ENCODE peak calls at places on chromosomes 7 and 10, in five cellular contexts. Y, U, T, I and R are unnamed samples.

GRCh38 chr10:38127812-38128211 is 33.7 kb downstream of the ZNF37A start:
- DNase-seq in U (no peak), Y (no peak), T (peak; percentile 46), I (no peak), R (no peak)

GRCh38 chr7:26549281-26549943 is 257.8 kb downstream of the SNX10 start:
- DNase-seq in I (no peak), T (no peak), U (no peak), Y (no peak), R (no peak)

GRCh38 chr7:64876792-64877713 is 26.0 kb upstream of the ZNF273 start:
- DNase-seq in U (peak; percentile 27), I (no peak), Y (peak; percentile 70), T (no peak), R (peak; percentile 80)

GRCh38 chr10:6416892-6417512 is 163.1 kb downstream of the PRKCQ start:
- DNase-seq in T (peak; percentile 57), Y (peak; percentile 58), U (no peak), I (peak; percentile 71), R (peak; percentile 88)

GRCh38 chr7:115230882-115231508 is 309.1 kb downstream of the MDFIC start:
- DNase-seq in U (no peak), T (peak; percentile 96), Y (no peak), I (peak; percentile 95), R (peak; percentile 88)

GRCh38 chr7:44096326-44096881 is 7.7 kb upstream of the AEBP1 start:
- DNase-seq in I (no peak), T (no peak), U (no peak), Y (no peak), R (no peak)

GRCh38 chr7:151745090-151745638 is 131.8 kb downstream of the PRKAG2 start:
- DNase-seq in T (peak; percentile 89), U (no peak), I (peak; percentile 91), Y (no peak), R (no peak)

GRCh38 chr7:127252380-127252718 is 392 bp downstream of the GRM8 start:
- DNase-seq in Y (peak; percentile 21), T (no peak), U (no peak), I (peak; percentile 2), R (no peak)

DNA sequence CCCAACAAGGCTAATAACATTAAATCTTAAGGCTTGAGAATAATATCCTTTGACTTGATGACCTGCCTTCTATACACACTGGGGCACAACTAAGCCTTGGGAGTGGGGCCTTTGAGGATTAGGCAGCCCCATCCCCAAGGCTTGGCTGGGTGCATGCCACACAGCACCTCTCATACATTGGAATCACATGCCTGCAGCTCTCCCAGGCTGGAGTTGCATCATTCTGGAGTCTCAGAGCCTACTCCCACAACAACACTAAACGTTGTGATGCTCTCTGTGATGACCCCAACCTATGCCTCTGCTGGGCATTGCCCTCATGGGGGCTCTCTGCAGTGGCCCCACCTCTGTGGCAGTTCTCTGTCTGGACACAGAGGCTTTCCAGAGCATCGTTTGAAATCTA is 31.9 kb upstream of the SGCE start:
- DNase-seq in T (peak; percentile 39), U (no peak), I (peak; percentile 55), Y (no peak), R (peak; percentile 19)
- H3K18ac ChIP-seq in T (no peak overlapping the region), U (no peak overlapping the region), I (peak overlapping the region; percentile 55), Y (peak overlapping the region; percentile 2), R (no peak overlapping the region)

DNA sequence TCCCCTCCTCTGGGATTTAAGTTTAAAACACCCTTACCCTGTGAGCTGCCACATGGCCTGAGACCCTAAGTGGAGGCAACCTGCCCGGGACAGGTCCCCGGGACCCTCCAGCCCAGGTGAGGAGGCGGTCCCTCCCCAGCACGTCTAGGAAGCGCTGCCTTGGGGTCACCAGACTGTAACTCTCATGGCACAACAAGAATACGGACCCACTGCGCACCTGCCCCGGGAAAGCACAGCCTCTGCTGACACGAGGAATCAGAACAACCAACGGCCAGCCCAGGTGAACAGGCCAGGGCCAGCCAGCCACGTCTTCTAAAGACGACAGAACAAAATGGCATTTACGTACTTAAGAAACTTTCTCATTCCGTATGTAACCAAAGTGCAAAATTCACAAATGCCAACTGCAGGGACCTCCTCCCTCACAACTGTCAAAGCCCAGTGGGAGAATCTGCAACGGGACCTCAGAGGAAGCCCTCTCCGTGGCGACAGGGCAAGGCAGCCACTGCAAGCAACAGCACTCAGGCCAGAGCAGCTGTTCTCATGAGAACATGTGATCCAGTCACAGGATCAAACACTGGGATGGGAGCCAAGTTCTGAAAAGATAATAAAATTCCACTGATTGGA is 208.4 kb downstream of the DIP2C start:
- DNase-seq in T (peak; percentile 57), U (peak; percentile 11), I (peak; percentile 53), Y (no peak), R (no peak)
- H3K18ac ChIP-seq in T (no peak overlapping the region), U (no peak overlapping the region), I (no peak overlapping the region), Y (no peak overlapping the region), R (no peak overlapping the region)

DNA sequence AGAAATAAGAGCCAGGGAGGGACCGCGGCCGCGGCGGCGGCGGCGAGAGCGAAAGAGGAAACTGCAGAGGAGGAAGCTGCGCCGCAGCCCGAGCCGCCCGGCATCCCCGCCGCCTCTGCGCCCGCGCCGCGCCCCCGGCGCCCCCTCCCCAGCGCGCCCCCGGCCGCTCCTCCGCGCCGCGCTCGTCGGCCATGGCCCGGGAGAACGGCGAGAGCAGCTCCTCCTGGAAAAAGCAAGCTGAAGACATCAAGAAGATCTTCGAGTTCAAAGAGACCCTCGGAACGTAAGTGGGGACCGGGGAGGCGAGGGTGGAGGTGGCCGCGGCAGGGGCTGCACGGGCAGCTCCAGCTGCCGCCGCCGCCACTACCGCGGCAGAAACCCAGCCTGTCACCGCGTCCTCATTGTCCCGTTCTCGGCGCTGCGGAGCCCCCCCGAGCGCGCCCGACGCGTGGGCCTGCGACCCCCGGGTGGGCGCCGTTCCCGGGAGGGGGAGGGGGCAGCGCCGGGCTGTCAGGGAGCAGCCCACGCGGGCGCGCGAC is 350 bp downstream of the CAMK1D start:
- DNase-seq in T (no peak), I (no peak), Y (no peak), U (no peak), R (no peak)
- H3K18ac ChIP-seq in T (no peak overlapping the region), I (peak overlapping the region; percentile 96), Y (peak overlapping the region; percentile 97), U (no peak overlapping the region), R (peak overlapping the region; percentile 98)

GRCh38 chr7:30983914-30984247 is 20.1 kb downstream of the GHRHR start:
- DNase-seq in Y (no peak), T (no peak), I (no peak), U (no peak), R (no peak)
- H3K18ac ChIP-seq in Y (no peak overlapping the region), T (no peak overlapping the region), I (no peak overlapping the region), U (no peak overlapping the region), R (no peak overlapping the region)

GRCh38 chr10:3807221-3807927 is 22.4 kb upstream of the KLF6 start:
- DNase-seq in Y (no peak), U (no peak), I (peak; percentile 71), T (no peak), R (no peak)
- H3K18ac ChIP-seq in Y (peak overlapping the region; percentile 21), U (no peak overlapping the region), I (peak overlapping the region; percentile 86), T (peak overlapping the region; percentile 46), R (peak overlapping the region; percentile 2)

DNA sequence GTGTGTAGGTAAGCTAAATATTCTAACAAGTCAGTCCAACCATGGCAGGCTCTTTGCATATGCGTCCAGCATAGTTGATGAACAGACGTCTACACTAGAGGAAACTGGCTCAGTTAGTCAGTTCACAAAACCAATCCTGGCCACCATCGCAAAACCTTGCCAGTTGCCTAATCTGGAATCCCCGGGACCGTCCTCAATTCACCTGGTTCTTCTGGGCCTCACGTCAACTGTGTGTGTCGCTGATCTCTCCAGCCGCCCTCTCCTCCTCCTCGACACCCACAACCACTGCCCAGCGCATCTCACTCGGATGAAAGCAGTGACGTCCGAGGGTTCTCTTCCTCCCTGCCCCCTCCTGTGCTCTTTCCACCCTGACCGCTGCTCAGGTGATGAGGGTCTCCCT is 217.8 kb upstream of the SH2B2 start:
- DNase-seq in I (no peak), U (no peak), T (no peak), Y (no peak), R (no peak)
- H3K18ac ChIP-seq in I (no peak overlapping the region), U (no peak overlapping the region), T (no peak overlapping the region), Y (peak overlapping the region; percentile 84), R (no peak overlapping the region)

GRCh38 chr10:3093996-3094395 is 26.6 kb downstream of the PFKP start:
- DNase-seq in T (no peak), I (no peak), U (no peak), Y (no peak), R (no peak)
- H3K18ac ChIP-seq in T (peak overlapping the region; percentile 89), I (peak overlapping the region; percentile 74), U (no peak overlapping the region), Y (no peak overlapping the region), R (peak overlapping the region; percentile 2)